ENCODE peak calls at places on chromosome 15, in eight cellular contexts. One of them, this sample, is unnamed.

GRCh38 chr15:74750759-74751158 is 2.1 kb downstream of the CYP1A2 start:
- DNase-seq in glutamatergic neuron: no peak
- DNase-seq in kidney: no peak
- DNase-seq in WTC11: no peak
- DNase-seq in cardiac fibroblast: no peak
- DNase-seq in H1: no peak
- DNase-seq in psoas muscle: no peak
- DNase-seq in body of pancreas: no peak
- DNase-seq in this sample: no peak

GRCh38 chr15:69934607-69935006 is 163.1 kb downstream of the TLE3 start:
- DNase-seq in psoas muscle: no peak
- DNase-seq in glutamatergic neuron: no peak
- DNase-seq in WTC11: no peak
- DNase-seq in cardiac fibroblast: no peak
- DNase-seq in body of pancreas: no peak
- DNase-seq in kidney: no peak
- DNase-seq in H1: no peak
- DNase-seq in this sample: no peak

GRCh38 chr15:68494573-68495105 is 62.7 kb upstream of the ITGA11 start:
- DNase-seq in psoas muscle: no peak
- DNase-seq in body of pancreas: no peak
- DNase-seq in H1: no peak
- DNase-seq in WTC11: no peak
- DNase-seq in cardiac fibroblast: no peak
- DNase-seq in glutamatergic neuron: no peak
- DNase-seq in kidney: no peak
- DNase-seq in this sample: no peak

GRCh38 chr15:64134322-64134829 is 17.2 kb upstream of the SNX22 start:
- DNase-seq in WTC11: no peak
- DNase-seq in cardiac fibroblast: peak; percentile 73
- DNase-seq in psoas muscle: no peak
- DNase-seq in body of pancreas: peak; percentile 74
- DNase-seq in H1: no peak
- DNase-seq in glutamatergic neuron: no peak
- DNase-seq in kidney: peak; percentile 72
- DNase-seq in this sample: no peak

GRCh38 chr15:60583946-60584345 is 105.0 kb upstream of the ICE2 start:
- DNase-seq in kidney: no peak
- DNase-seq in WTC11: no peak
- DNase-seq in cardiac fibroblast: no peak
- DNase-seq in H1: no peak
- DNase-seq in psoas muscle: no peak
- DNase-seq in glutamatergic neuron: no peak
- DNase-seq in body of pancreas: no peak
- DNase-seq in this sample: no peak

GRCh38 chr15:39247574-39247973 is 333.3 kb upstream of the THBS1 start:
- DNase-seq in body of pancreas: no peak
- DNase-seq in glutamatergic neuron: no peak
- DNase-seq in psoas muscle: no peak
- DNase-seq in WTC11: no peak
- DNase-seq in cardiac fibroblast: peak; percentile 73
- DNase-seq in kidney: no peak
- DNase-seq in H1: no peak
- DNase-seq in this sample: no peak

GRCh38 chr15:101012326-101013040 is 93.3 kb downstream of the LRRK1 start:
- DNase-seq in WTC11: no peak
- DNase-seq in body of pancreas: no peak
- DNase-seq in glutamatergic neuron: no peak
- DNase-seq in cardiac fibroblast: no peak
- DNase-seq in kidney: no peak
- DNase-seq in psoas muscle: no peak
- DNase-seq in H1: peak; percentile 46
- DNase-seq in this sample: no peak

GRCh38 chr15:74345051-74345450 is 22.4 kb downstream of the CYP11A1 start:
- DNase-seq in glutamatergic neuron: no peak
- DNase-seq in WTC11: peak; percentile 8
- DNase-seq in psoas muscle: no peak
- DNase-seq in kidney: peak; percentile 24
- DNase-seq in body of pancreas: no peak
- DNase-seq in H1: no peak
- DNase-seq in cardiac fibroblast: peak; percentile 16
- DNase-seq in this sample: no peak

GRCh38 chr15:97817266-97817890 is 143.1 kb upstream of the ARRDC4 start:
- DNase-seq in WTC11: no peak
- DNase-seq in cardiac fibroblast: no peak
- DNase-seq in H1: no peak
- DNase-seq in glutamatergic neuron: no peak
- DNase-seq in psoas muscle: no peak
- DNase-seq in body of pancreas: no peak
- DNase-seq in kidney: no peak
- DNase-seq in this sample: no peak

GRCh38 chr15:46297766-46298165 is 662.9 kb downstream of the SQOR start:
- DNase-seq in H1: no peak
- DNase-seq in cardiac fibroblast: no peak
- DNase-seq in glutamatergic neuron: no peak
- DNase-seq in kidney: no peak
- DNase-seq in body of pancreas: no peak
- DNase-seq in psoas muscle: no peak
- DNase-seq in WTC11: no peak
- DNase-seq in this sample: no peak

GRCh38 chr15:68334661-68335124 is 57.1 kb downstream of the FEM1B start:
- DNase-seq in WTC11: no peak
- DNase-seq in H1: no peak
- DNase-seq in kidney: no peak
- DNase-seq in cardiac fibroblast: peak; percentile 63
- DNase-seq in glutamatergic neuron: no peak
- DNase-seq in body of pancreas: no peak
- DNase-seq in psoas muscle: no peak
- DNase-seq in this sample: no peak

GRCh38 chr15:48076454-48076853 is 44.3 kb upstream of the SLC24A5 start:
- DNase-seq in kidney: no peak
- DNase-seq in cardiac fibroblast: no peak
- DNase-seq in body of pancreas: no peak
- DNase-seq in H1: no peak
- DNase-seq in WTC11: no peak
- DNase-seq in psoas muscle: no peak
- DNase-seq in glutamatergic neuron: no peak
- DNase-seq in this sample: no peak

GRCh38 chr15:70078578-70079417 is 18.9 kb downstream of the TLE3 start:
- DNase-seq in kidney: peak; percentile 59
- DNase-seq in WTC11: no peak
- DNase-seq in glutamatergic neuron: no peak
- DNase-seq in psoas muscle: no peak
- DNase-seq in cardiac fibroblast: no peak
- DNase-seq in H1: no peak
- DNase-seq in body of pancreas: peak; percentile 46
- DNase-seq in this sample: no peak

GRCh38 chr15:100707229-100707628 is 104.8 kb downstream of the ASB7 start:
- DNase-seq in psoas muscle: no peak
- DNase-seq in body of pancreas: no peak
- DNase-seq in H1: no peak
- DNase-seq in glutamatergic neuron: no peak
- DNase-seq in WTC11: no peak
- DNase-seq in kidney: no peak
- DNase-seq in cardiac fibroblast: no peak
- DNase-seq in this sample: no peak

GRCh38 chr15:45138814-45139765 is 9.3 kb downstream of the DUOX1 start:
- DNase-seq in body of pancreas: no peak
- DNase-seq in glutamatergic neuron: no peak
- DNase-seq in psoas muscle: no peak
- DNase-seq in WTC11: no peak
- DNase-seq in H1: no peak
- DNase-seq in kidney: no peak
- DNase-seq in cardiac fibroblast: no peak
- DNase-seq in this sample: no peak

GRCh38 chr15:20645956-20646355 is 104.4 kb upstream of the GOLGA6L6 start:
- DNase-seq in cardiac fibroblast: no peak
- DNase-seq in WTC11: no peak
- DNase-seq in kidney: peak; percentile 34
- DNase-seq in body of pancreas: peak; percentile 26
- DNase-seq in H1: no peak
- DNase-seq in glutamatergic neuron: no peak
- DNase-seq in psoas muscle: no peak
- DNase-seq in this sample: no peak

GRCh38 chr15:41948499-41948898 is 23.9 kb downstream of the EHD4 start:
- DNase-seq in psoas muscle: peak; percentile 53
- DNase-seq in WTC11: no peak
- DNase-seq in kidney: no peak
- DNase-seq in H1: no peak
- DNase-seq in body of pancreas: no peak
- DNase-seq in cardiac fibroblast: no peak
- DNase-seq in glutamatergic neuron: no peak
- DNase-seq in this sample: no peak

GRCh38 chr15:66007663-66008262 is 138.5 kb downstream of the RAB11A start:
- DNase-seq in kidney: no peak
- DNase-seq in psoas muscle: no peak
- DNase-seq in body of pancreas: no peak
- DNase-seq in cardiac fibroblast: no peak
- DNase-seq in WTC11: peak; percentile 55
- DNase-seq in H1: peak; percentile 67
- DNase-seq in glutamatergic neuron: no peak
- DNase-seq in this sample: no peak

GRCh38 chr15:96551722-96552121 is 221.2 kb downstream of the NR2F2 start:
- DNase-seq in glutamatergic neuron: no peak
- DNase-seq in kidney: no peak
- DNase-seq in WTC11: no peak
- DNase-seq in H1: no peak
- DNase-seq in cardiac fibroblast: no peak
- DNase-seq in psoas muscle: no peak
- DNase-seq in body of pancreas: no peak
- DNase-seq in this sample: no peak

GRCh38 chr15:61556037-61556648 is 327.0 kb upstream of the RORA start:
- DNase-seq in WTC11: no peak
- DNase-seq in glutamatergic neuron: no peak
- DNase-seq in kidney: no peak
- DNase-seq in psoas muscle: no peak
- DNase-seq in H1: no peak
- DNase-seq in body of pancreas: no peak
- DNase-seq in cardiac fibroblast: peak; percentile 6
- DNase-seq in this sample: no peak

GRCh38 chr15:69117431-69117841 is 43.0 kb upstream of the GLCE start:
- DNase-seq in psoas muscle: no peak
- DNase-seq in kidney: no peak
- DNase-seq in H1: peak; percentile 59
- DNase-seq in WTC11: peak; percentile 49
- DNase-seq in cardiac fibroblast: no peak
- DNase-seq in glutamatergic neuron: peak; percentile 85
- DNase-seq in body of pancreas: no peak
- DNase-seq in this sample: no peak

GRCh38 chr15:73021139-73021621 is 31.1 kb upstream of the NEO1 start:
- DNase-seq in psoas muscle: no peak
- DNase-seq in WTC11: peak; percentile 41
- DNase-seq in kidney: no peak
- DNase-seq in glutamatergic neuron: peak; percentile 24
- DNase-seq in body of pancreas: peak; percentile 24
- DNase-seq in H1: peak; percentile 57
- DNase-seq in cardiac fibroblast: no peak
- DNase-seq in this sample: no peak

GRCh38 chr15:100650685-100651084 is 48.3 kb downstream of the ASB7 start:
- DNase-seq in H1: no peak
- DNase-seq in body of pancreas: no peak
- DNase-seq in psoas muscle: no peak
- DNase-seq in glutamatergic neuron: no peak
- DNase-seq in WTC11: no peak
- DNase-seq in cardiac fibroblast: no peak
- DNase-seq in kidney: no peak
- DNase-seq in this sample: no peak

DNA sequence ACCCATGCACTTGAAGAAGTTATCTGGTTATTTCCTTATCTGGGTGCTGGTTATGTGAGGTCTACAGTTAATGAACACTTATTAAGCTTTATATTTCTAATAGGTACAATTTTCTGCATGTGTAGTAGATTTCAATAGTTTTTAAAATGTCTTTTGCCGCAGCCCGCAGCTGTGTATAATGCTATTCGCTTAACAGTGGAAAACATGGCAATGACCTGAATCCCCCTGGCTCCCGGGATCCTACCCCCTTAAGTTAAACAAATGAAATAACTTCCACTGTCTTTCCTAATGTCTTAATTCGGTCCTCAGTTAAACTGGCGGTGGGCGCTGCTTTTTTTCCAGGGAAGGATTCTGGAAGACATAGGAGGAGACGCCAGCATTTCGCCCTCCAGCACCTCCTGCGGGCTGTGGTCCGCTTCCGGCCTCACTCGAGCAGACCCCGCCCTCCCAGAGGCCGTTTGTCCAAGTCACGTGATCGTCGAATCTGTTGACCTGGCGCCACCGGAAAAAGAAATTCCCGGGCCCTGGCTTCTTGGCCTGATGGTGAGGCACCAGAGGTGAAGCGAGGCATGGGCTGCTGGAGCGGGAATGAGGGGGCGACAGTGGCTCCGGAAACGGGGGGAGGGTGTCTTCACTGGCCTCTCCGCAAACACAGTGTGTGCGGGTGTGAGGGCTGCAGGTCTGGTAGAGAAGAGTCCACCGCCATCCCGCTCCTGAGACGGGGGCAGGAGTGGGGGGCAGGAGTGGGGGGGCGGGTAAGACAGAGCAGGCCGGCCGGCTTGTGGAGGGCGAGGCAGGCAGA is 45.6 kb upstream of the CSPG4 start:
- DNase-seq in cardiac fibroblast: peak; percentile 89
- DNase-seq in glutamatergic neuron: peak; percentile 84
- DNase-seq in WTC11: peak; percentile 89
- DNase-seq in H1: peak; percentile 88
- DNase-seq in psoas muscle: peak; percentile 88
- DNase-seq in kidney: peak; percentile 95
- DNase-seq in body of pancreas: peak; percentile 94
- DNase-seq in this sample: peak; percentile 87
- TF ChIP-seq CTCF in cardiac fibroblast: peak; percentile 50
- TF ChIP-seq CTCF in glutamatergic neuron: no peak
- TF ChIP-seq CTCF in WTC11: no peak
- TF ChIP-seq CTCF in H1: no peak
- TF ChIP-seq CTCF in psoas muscle: peak; percentile 20
- TF ChIP-seq CTCF in kidney: no peak
- TF ChIP-seq CTCF in body of pancreas: peak; percentile 31
- TF ChIP-seq CTCF in this sample: peak; percentile 8

GRCh38 chr15:51801391-51801835 is 28.0 kb upstream of the TMOD3 start:
- DNase-seq in kidney: no peak
- DNase-seq in WTC11: peak; percentile 63
- DNase-seq in psoas muscle: peak; percentile 20
- DNase-seq in glutamatergic neuron: peak; percentile 75
- DNase-seq in cardiac fibroblast: peak; percentile 64
- DNase-seq in H1: no peak
- DNase-seq in body of pancreas: peak; percentile 32
- DNase-seq in this sample: peak; percentile 24
- TF ChIP-seq CTCF in kidney: peak; percentile 36
- TF ChIP-seq CTCF in WTC11: peak; percentile 39
- TF ChIP-seq CTCF in psoas muscle: peak; percentile 40
- TF ChIP-seq CTCF in glutamatergic neuron: peak; percentile 37
- TF ChIP-seq CTCF in cardiac fibroblast: peak; percentile 72
- TF ChIP-seq CTCF in H1: peak; percentile 64
- TF ChIP-seq CTCF in body of pancreas: peak; percentile 23
- TF ChIP-seq CTCF in this sample: peak; percentile 48

GRCh38 chr15:90886291-90886614 is 1.9 kb downstream of the FES start:
- DNase-seq in body of pancreas: no peak
- DNase-seq in cardiac fibroblast: no peak
- DNase-seq in H1: no peak
- DNase-seq in WTC11: no peak
- DNase-seq in glutamatergic neuron: no peak
- DNase-seq in kidney: no peak
- DNase-seq in psoas muscle: no peak
- DNase-seq in this sample: no peak
- TF ChIP-seq CTCF in body of pancreas: no peak
- TF ChIP-seq CTCF in cardiac fibroblast: no peak
- TF ChIP-seq CTCF in H1: no peak
- TF ChIP-seq CTCF in WTC11: no peak
- TF ChIP-seq CTCF in glutamatergic neuron: peak; percentile 45
- TF ChIP-seq CTCF in kidney: no peak
- TF ChIP-seq CTCF in psoas muscle: no peak
- TF ChIP-seq CTCF in this sample: no peak

GRCh38 chr15:50697109-50697797 is 10.7 kb upstream of the TRPM7 start:
- DNase-seq in body of pancreas: no peak
- DNase-seq in kidney: no peak
- DNase-seq in WTC11: no peak
- DNase-seq in H1: no peak
- DNase-seq in cardiac fibroblast: no peak
- DNase-seq in psoas muscle: no peak
- DNase-seq in glutamatergic neuron: no peak
- DNase-seq in this sample: no peak
- TF ChIP-seq CTCF in body of pancreas: no peak
- TF ChIP-seq CTCF in kidney: no peak
- TF ChIP-seq CTCF in WTC11: no peak
- TF ChIP-seq CTCF in H1: no peak
- TF ChIP-seq CTCF in cardiac fibroblast: no peak
- TF ChIP-seq CTCF in psoas muscle: no peak
- TF ChIP-seq CTCF in glutamatergic neuron: no peak
- TF ChIP-seq CTCF in this sample: no peak

This sample was measured in GM10248.